ENCODE peak calls at places on chromosomes 4 and X, in nine cellular contexts. M is CD8-positive, alpha-beta T cell; U is colonic mucosa; G is SK-N-SH; B is AG09309; Y is WTC11; X is activated CD8-positive, alpha-beta T cell treated with anti-CD3 and anti-CD28 coated beads for 36 hours; N is GM12865; F is GM10248. Z is an unnamed sample.

GRCh38 chrX:81355436-81355835 is 153.5 kb downstream of the SH3BGRL start:
- DNase-seq in U (no peak), M (no peak), N (no peak), Y (no peak), G (no peak), F (no peak), B (no peak), X (no peak), Z (no peak)

GRCh38 chr4:140059159-140059558 is 94.8 kb downstream of the MAML3 start:
- DNase-seq in N (no peak), Y (no peak), M (no peak), B (no peak), F (no peak), G (no peak), X (no peak), U (no peak), Z (no peak)

GRCh38 chr4:147786031-147786430 is 54.1 kb downstream of the ARHGAP10 start:
- DNase-seq in B (no peak), N (peak), Y (no peak), G (no peak), X (no peak), F (no peak), M (no peak), U (no peak), Z (no peak)

GRCh38 chrX:75156537-75156945 is 458 bp upstream of the ABCB7 start:
- DNase-seq in N (peak), M (peak), Y (no peak), X (peak), U (no peak), F (no peak), B (peak), G (peak), Z (no peak)

GRCh38 chr4:122728781-122729330 is 3.6 kb upstream of the BBS12 start:
- DNase-seq in F (no peak), U (no peak), N (no peak), Y (no peak), X (no peak), M (no peak), B (no peak), G (no peak), Z (no peak)

GRCh38 chrX:136598631-136599030 is 49.3 kb upstream of the CD40LG start:
- DNase-seq in G (no peak), X (peak), B (no peak), M (no peak), Y (no peak), U (no peak), F (no peak), N (peak), Z (no peak)

GRCh38 chrX:25524150-25524549 is 508.4 kb upstream of the ARX start:
- DNase-seq in U (no peak), F (no peak), B (no peak), M (no peak), G (no peak), Y (no peak), N (no peak), X (no peak), Z (peak)

GRCh38 chr4:145709843-145710242 is 29.9 kb downstream of the C4orf51 start:
- DNase-seq in Y (no peak), G (no peak), X (no peak), N (peak), M (no peak), B (peak), F (no peak), U (no peak), Z (no peak)

GRCh38 chr4:173821851-173822250 is 291.8 kb upstream of the HAND2 start:
- DNase-seq in Y (no peak), U (no peak), M (no peak), G (no peak), B (peak), X (no peak), N (no peak), F (no peak), Z (no peak)

GRCh38 chr4:26458104-26458503 is 32.2 kb downstream of the CCKAR start:
- DNase-seq in N (no peak), M (peak), X (peak), B (peak), G (no peak), Y (no peak), F (no peak), U (no peak), Z (no peak)

GRCh38 chrX:9501362-9501761 is 36.5 kb downstream of the TBL1X start:
- DNase-seq in M (no peak), F (no peak), X (no peak), B (no peak), N (no peak), Y (peak), U (no peak), G (no peak), Z (no peak)
- TF ChIP-seq CTCF in M (no peak), F (no peak), X (no peak), B (no peak), N (no peak), Y (no peak), U (no peak), G (no peak), Z (no peak)

DNA sequence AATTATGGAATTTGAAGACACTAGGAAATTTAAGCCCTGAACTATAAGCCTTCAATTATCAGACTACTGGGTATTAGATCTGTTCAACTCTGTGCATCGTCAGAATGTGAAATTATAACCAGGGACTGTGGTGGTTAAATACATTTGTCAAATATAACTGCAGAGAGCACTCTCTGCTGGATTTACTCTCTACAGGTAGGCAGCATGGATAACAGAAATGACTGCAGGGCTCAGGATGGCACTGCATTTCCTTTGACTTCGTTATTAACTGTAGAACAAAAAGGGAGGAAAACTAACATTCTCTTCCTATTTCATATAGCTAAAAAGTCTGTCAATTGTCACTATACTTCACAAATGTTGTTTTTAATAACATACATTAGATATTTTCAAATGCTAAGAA is 310.1 kb upstream of the RASGEF1B start:
- DNase-seq in X (no peak), G (no peak), M (no peak), U (no peak), F (no peak), Y (no peak), N (no peak), B (no peak), Z (no peak)
- TF ChIP-seq CTCF in X (no peak), G (no peak), M (no peak), U (no peak), F (no peak), Y (no peak), N (no peak), B (no peak), Z (no peak)

DNA sequence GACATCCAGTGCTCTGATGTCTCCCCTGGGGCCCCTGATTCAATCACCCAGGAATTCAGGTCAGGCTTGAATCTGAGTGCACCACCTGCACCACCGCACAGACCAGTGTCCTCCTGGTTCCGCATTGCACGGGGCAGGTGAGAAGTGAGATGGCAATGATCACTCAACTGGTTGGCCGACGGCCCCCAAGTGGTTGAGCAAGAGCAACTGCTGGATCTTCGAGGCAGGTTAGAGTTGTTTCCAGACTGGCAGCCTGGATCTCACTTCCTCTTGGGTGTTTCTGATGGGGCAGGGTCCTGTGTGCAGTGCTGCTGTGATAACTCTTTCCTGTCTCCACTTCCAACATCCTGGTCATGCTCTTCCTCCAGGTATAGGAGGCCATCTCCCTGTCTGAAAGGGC is 50.4 kb downstream of the C4orf50 start:
- DNase-seq in X (no peak), G (no peak), N (no peak), M (no peak), Y (no peak), F (no peak), B (no peak), U (no peak), Z (no peak)
- TF ChIP-seq CTCF in X (no peak), G (no peak), N (no peak), M (no peak), Y (no peak), F (no peak), B (no peak), U (no peak), Z (no peak)

DNA sequence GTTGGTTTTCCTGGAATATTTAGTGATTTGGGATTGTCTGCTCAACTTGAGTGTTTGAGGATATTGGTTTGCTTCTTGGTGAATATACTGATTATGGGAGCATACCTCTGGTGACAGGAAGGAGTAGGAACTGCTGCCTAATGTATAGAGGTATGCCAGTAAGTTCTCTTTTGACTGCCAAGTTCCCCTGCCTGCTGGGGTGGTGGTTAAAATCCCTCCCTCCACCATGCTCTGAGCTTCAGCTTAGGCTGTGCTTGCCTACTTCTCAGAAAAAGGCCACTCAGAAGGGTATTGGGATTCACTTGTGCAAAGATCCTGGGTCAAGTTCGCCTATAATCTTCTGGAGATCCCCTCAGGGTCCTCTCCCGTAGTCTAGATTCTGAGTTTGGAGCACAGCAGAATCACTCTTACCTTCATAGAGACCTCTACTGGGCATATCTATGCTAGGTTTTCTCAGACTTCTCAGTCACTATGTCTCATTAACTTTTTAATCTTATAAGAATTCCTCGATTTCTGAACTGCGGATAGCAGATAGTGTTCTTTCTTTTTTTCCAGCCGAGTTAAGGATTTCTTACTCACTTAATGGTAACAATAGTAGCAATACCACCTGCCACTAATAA is 44.7 kb upstream of the DCK start:
- DNase-seq in B (no peak), G (no peak), M (no peak), Y (no peak), F (peak), X (no peak), U (no peak), N (peak), Z (no peak)
- TF ChIP-seq CTCF in B (no peak), G (no peak), M (no peak), Y (no peak), F (no peak), X (peak), U (no peak), N (no peak), Z (no peak)

DNA sequence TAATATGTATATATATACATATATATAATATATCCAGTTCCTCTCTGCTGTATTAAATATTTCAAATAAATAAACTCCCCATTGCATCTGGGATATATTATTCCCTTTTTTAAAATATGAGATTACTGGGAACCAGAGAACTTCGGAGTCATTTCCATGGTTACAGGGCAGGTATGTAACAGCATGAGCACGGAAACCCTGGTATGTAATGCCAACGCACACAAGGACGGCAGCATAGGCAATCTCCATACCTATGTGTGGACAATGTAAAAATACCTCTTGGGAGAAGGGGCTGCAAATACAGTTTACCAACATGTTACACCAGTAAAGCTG is 62.8 kb downstream of the NUDT10 start:
- DNase-seq in F (no peak), Y (no peak), U (no peak), M (no peak), X (no peak), N (no peak), B (no peak), G (no peak), Z (no peak)
- TF ChIP-seq CTCF in F (no peak), Y (no peak), U (no peak), M (peak), X (no peak), N (no peak), B (no peak), G (no peak), Z (no peak)